ENCODE peak calls at places on chromosomes 12 and 14, in five cellular contexts. J is astrocyte of the cerebellum, P is left ventricle myocardium inferior, C is cardiac fibroblast, D is astrocyte of the spinal cord. Y is an unnamed sample.

GRCh38 chr12:85280138-85280983 is at the start of gene ALX1:
- DNase-seq in D (peak), P (no peak), C (peak), J (no peak), Y (no peak)

GRCh38 chr14:33987565-33988080 is 36.7 kb upstream of the EGLN3 start:
- DNase-seq in C (no peak), P (no peak), D (no peak), J (no peak), Y (no peak)

GRCh38 chr12:109858764-109859163 is 21.6 kb downstream of the GLTP start:
- DNase-seq in J (no peak), P (no peak), D (no peak), C (no peak), Y (no peak)

GRCh38 chr12:19846561-19846960 is 407.3 kb downstream of the AEBP2 start:
- DNase-seq in D (peak), P (no peak), C (peak), J (peak), Y (no peak)

GRCh38 chr12:49982246-49983229 is 9.8 kb downstream of the AQP6 start:
- DNase-seq in D (no peak), C (peak), J (no peak), P (no peak), Y (no peak)

GRCh38 chr12:94374124-94374523 is 85.5 kb downstream of the CEP83 start:
- DNase-seq in P (no peak), D (no peak), C (no peak), J (no peak), Y (no peak)

GRCh38 chr14:72261068-72261467 is 328.8 kb downstream of the RGS6 start:
- DNase-seq in J (no peak), D (no peak), P (no peak), C (no peak), Y (no peak)

GRCh38 chr12:1083888-1084262 is 92.9 kb downstream of the ERC1 start:
- DNase-seq in C (peak), D (peak), J (peak), P (no peak), Y (peak)

GRCh38 chr12:82361461-82361915 is 3.2 kb downstream of the METTL25 start:
- DNase-seq in D (no peak), J (no peak), P (no peak), C (no peak), Y (no peak)

GRCh38 chr14:93105362-93105761 is 10.4 kb downstream of the ITPK1 start:
- DNase-seq in J (peak), C (peak), D (peak), P (peak), Y (peak)

GRCh38 chr14:39015360-39015961 is 87.6 kb downstream of the SEC23A start:
- DNase-seq in C (peak), D (peak), J (peak), P (no peak), Y (peak)

GRCh38 chr14:99040711-99041110 is 231.3 kb downstream of the BCL11B start:
- DNase-seq in D (no peak), C (no peak), P (no peak), J (no peak), Y (no peak)

GRCh38 chr14:50980451-50980850 is 36.2 kb upstream of the PYGL start:
- DNase-seq in C (no peak), P (no peak), D (no peak), J (no peak), Y (no peak)

GRCh38 chr14:74207943-74208342 is 31.3 kb upstream of the VSX2 start:
- DNase-seq in P (no peak), C (no peak), D (no peak), J (no peak), Y (no peak)

GRCh38 chr12:108772896-108773797 is 41.8 kb upstream of the CORO1C start:
- DNase-seq in D (no peak), C (no peak), J (no peak), P (no peak), Y (no peak)

GRCh38 chr12:92141585-92142244 is 3.9 kb downstream of the BTG1 start:
- DNase-seq in P (no peak), C (peak), D (no peak), J (no peak), Y (no peak)

GRCh38 chr14:61429316-61429715 is 107.9 kb downstream of the PRKCH start:
- DNase-seq in D (no peak), J (no peak), P (no peak), C (peak), Y (no peak)

GRCh38 chr12:109612975-109613502 is 39.4 kb downstream of the MVK start:
- DNase-seq in J (no peak), C (peak), D (peak), P (no peak), Y (no peak)

GRCh38 chr12:95371571-95371970 is 102.4 kb upstream of the METAP2 start:
- DNase-seq in D (no peak), P (no peak), C (peak), J (no peak), Y (no peak)

GRCh38 chr12:69502342-69503081 is 32.3 kb downstream of the FRS2 start:
- DNase-seq in C (peak), P (no peak), J (no peak), D (peak), Y (no peak)

GRCh38 chr12:131950182-131950913 is 606 bp downstream of the EP400 start:
- DNase-seq in D (no peak), J (no peak), C (no peak), P (peak), Y (no peak)

GRCh38 chr12:107415066-107415465 is 270.5 kb upstream of the PWP1 start:
- DNase-seq in J (peak), C (peak), P (no peak), D (peak), Y (peak)

GRCh38 chr14:99860219-99860618 is 67.0 kb downstream of the EML1 start:
- DNase-seq in C (no peak), J (no peak), D (no peak), P (no peak), Y (no peak)

GRCh38 chr14:24895243-24895583 is 154.7 kb downstream of the STXBP6 start:
- DNase-seq in D (no peak), J (peak), P (no peak), C (no peak), Y (peak)

GRCh38 chr12:31118347-31118830 is 44.7 kb downstream of the DDX11 start:
- DNase-seq in J (no peak), D (no peak), P (no peak), C (no peak), Y (no peak)
- H3K4me3 ChIP-seq in J (peak), D (peak), P (peak), C (no peak), Y (no peak)

GRCh38 chr12:71754461-71755145 is at the start of gene RAB21:
- DNase-seq in D (peak), P (peak), J (peak), C (peak), Y (peak)
- TF ChIP-seq CTCF in D (peak), P (peak), J (peak), C (peak), Y (peak)

GRCh38 chr14:44204061-44204815 is 302.8 kb downstream of the FSCB start:
- DNase-seq in D (peak), C (peak), P (no peak), J (no peak), Y (no peak)
- H3K4me3 ChIP-seq in D (no peak), C (no peak), P (no peak), J (no peak), Y (no peak)

GRCh38 chr12:3164454-3165310 is 87.5 kb downstream of the TSPAN9 start:
- DNase-seq in C (no peak), P (no peak), J (no peak), D (no peak), Y (no peak)
- TF ChIP-seq CTCF in C (no peak), P (no peak), J (no peak), D (no peak), Y (no peak)

GRCh38 chr12:57524814-57525614 is 2.4 kb downstream of the MBD6 start:
- DNase-seq in C (no peak), P (no peak), D (no peak), J (no peak), Y (no peak)
- H3K4me3 ChIP-seq in C (no peak), P (peak), D (no peak), J (no peak), Y (no peak)

GRCh38 chr12:130661501-130662255 is 54.4 kb downstream of the RIMBP2 start:
- DNase-seq in C (no peak), P (no peak), J (no peak), D (no peak), Y (no peak)
- TF ChIP-seq CTCF in C (no peak), P (no peak), J (no peak), D (no peak), Y (no peak)

Y was measured in AG09309.